ENCODE peak calls at places on chromosomes 5 and 9, in eight cellular contexts. V is A549, O is NB4, N is HCT116, D is WTC11, B is endothelial cell of umbilical vein, W is H1, Q is K562. X is an unnamed sample.

GRCh38 chr5:153775923-153776322 is 262.8 kb downstream of the FAM114A2 start:
- DNase-seq in N (no peak), O (peak; percentile 15), W (no peak), V (no peak), Q (no peak), B (no peak), D (no peak), X (no peak)

GRCh38 chr9:73149371-73150067 is 2.1 kb upstream of the ANXA1 start:
- DNase-seq in Q (peak; percentile 44), N (peak; percentile 69), B (peak; percentile 88), D (no peak), O (peak; percentile 74), W (no peak), V (peak; percentile 57), X (no peak)

GRCh38 chr5:131109540-131110255 is 55.4 kb downstream of the HINT1 start:
- DNase-seq in B (peak; percentile 52), N (peak; percentile 35), O (peak; percentile 52), Q (peak; percentile 18), V (peak; percentile 46), W (no peak), D (no peak), X (peak; percentile 46)

GRCh38 chr9:105415344-105415980 is 32.4 kb upstream of the FSD1L start:
- DNase-seq in Q (peak; percentile 73), V (peak; percentile 59), O (peak; percentile 71), N (peak; percentile 50), W (peak; percentile 83), B (peak; percentile 51), D (peak; percentile 75), X (peak; percentile 72)

GRCh38 chr5:218457-219289 is 553 bp downstream of the SDHA start:
- DNase-seq in D (peak; percentile 42), V (no peak), Q (peak; percentile 66), W (no peak), N (no peak), B (peak; percentile 56), O (peak; percentile 69), X (peak; percentile 54)

GRCh38 chr5:132687995-132688394 is 14.2 kb downstream of the IL4 start:
- DNase-seq in N (no peak), V (no peak), D (no peak), W (no peak), Q (no peak), O (no peak), B (no peak), X (no peak)

GRCh38 chr9:114954986-114955623 is 24.7 kb upstream of the TNFSF8 start:
- DNase-seq in B (no peak), O (peak; percentile 68), W (no peak), Q (no peak), N (no peak), D (no peak), V (no peak), X (no peak)

GRCh38 chr9:128486201-128486600 is 18.3 kb upstream of the GLE1 start:
- DNase-seq in V (no peak), B (no peak), N (no peak), D (no peak), Q (no peak), W (no peak), O (no peak), X (no peak)

DNA sequence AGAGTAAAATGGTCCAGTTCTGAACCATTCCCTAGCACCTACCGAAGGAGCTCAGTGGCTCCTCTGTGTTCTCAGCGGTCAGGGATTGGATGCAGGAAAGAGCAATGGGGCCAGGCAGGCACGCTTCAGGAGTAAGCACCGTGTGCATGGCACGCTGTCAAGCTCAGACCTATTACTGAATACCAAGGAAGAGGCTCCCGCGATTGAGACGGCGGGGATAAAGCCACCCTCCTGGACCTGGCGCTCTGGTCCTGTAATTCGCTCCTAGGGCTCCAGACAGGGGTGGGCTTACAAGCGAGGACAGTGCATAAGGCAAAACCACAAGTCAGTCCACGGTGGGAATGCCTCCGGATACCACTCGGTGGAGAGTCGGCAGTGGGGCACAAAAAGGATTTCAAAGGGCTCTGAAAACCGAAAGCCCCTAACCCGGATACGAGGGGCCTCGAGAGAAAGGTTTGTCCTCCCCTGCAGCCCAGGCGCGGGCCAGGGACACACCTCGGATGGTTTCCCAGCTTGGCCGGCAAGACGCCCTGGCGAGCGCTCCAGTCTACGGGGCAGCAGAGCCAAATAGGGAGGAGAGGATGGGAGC is 981 bp downstream of the OXCT1 start:
- DNase-seq in B (peak; percentile 32), N (no peak), D (peak; percentile 55), W (no peak), O (peak; percentile 8), Q (peak; percentile 29), V (no peak), X (peak; percentile 69)
- TF ChIP-seq MAX in B (no peak), N (no peak), D (no peak), W (peak; percentile 90), O (no peak), Q (peak; percentile 71), V (no peak), X (peak; percentile 61)

DNA sequence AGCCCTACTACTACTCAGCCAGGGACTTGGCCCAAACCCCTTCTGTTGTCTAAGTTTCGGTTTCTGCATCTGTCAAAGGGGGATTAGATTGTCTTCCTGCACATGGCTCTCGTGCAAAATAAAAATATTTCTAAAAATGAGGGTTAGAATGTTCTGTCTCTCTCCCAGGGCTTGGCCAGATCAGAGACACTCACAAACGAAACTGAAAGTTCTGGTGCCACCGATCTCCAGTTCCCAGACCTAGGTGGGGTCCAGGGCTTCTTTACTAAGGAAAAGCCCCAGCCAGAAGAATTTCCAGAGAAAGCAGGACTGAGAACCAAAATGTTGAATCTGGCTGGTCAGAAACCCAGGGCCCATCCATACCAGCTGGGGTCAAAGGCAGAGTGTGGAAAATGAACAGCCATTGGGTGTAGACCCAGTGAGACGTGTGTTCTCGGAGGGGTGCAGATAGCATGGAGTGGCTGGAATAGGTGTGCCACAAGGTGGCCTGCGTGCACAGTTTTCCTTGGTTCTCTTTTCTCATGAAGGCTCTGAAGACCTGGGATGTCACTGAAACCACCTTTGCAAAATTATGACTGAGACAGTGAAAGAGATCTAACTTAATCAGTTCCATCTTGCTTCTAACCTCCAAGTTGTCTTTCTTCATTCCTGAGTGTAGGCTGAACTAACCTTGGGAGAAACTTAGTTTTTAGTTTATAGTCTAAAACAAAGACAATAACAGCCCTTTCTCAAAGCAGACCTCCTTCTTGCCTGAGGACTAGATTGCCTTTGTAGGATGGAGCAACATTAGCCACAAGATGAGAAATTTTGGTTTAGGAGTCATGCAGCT is 2.2 kb upstream of the SLC23A1 start:
- DNase-seq in W (no peak), B (no peak), O (peak; percentile 78), V (no peak), D (no peak), N (no peak), Q (peak; percentile 66), X (no peak)
- TF ChIP-seq MAX in W (no peak), B (no peak), O (no peak), V (no peak), D (no peak), N (no peak), Q (no peak), X (no peak)

DNA sequence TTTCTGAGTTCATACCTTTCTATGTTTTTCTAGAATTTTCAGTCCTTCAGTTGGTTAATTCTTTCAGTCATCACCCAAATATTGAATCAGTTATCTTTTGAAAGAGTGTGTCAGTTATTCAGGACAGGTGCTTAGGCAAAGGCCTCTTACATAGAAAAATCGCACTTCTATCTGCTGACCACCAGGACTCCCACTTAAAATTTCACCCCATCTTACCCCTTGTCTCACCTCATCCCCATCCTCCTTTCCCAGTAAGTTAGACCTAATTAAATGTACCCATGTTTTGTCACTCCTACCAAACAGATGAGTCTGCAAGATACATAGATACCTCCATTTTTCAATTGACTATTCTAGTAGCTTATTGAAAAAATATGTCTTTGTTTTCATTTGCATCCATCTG is 159.9 kb upstream of the PIK3R1 start:
- DNase-seq in O (no peak), Q (no peak), B (no peak), N (no peak), V (no peak), D (no peak), W (no peak), X (no peak)
- TF ChIP-seq MAX in O (no peak), Q (no peak), B (no peak), N (no peak), V (no peak), D (no peak), W (no peak), X (no peak)

GRCh38 chr5:3858524-3858923 is 262.9 kb downstream of the IRX1 start:
- DNase-seq in O (no peak), B (no peak), Q (no peak), V (no peak), N (no peak), D (no peak), W (no peak), X (no peak)
- TF ChIP-seq MAX in O (no peak), B (no peak), Q (no peak), V (no peak), N (no peak), D (no peak), W (no peak), X (no peak)

GRCh38 chr9:125752070-125752628 is 5.0 kb downstream of the PBX3 start:
- DNase-seq in N (no peak), B (no peak), O (no peak), Q (no peak), W (no peak), D (no peak), V (no peak), X (no peak)
- TF ChIP-seq MAX in N (no peak), B (no peak), O (no peak), Q (no peak), W (no peak), D (no peak), V (no peak), X (no peak)

GRCh38 chr5:37553720-37554402 is 174.7 kb downstream of the WDR70 start:
- DNase-seq in Q (no peak), O (no peak), V (no peak), N (no peak), B (peak; percentile 86), W (no peak), D (no peak), X (no peak)

GRCh38 chr5:37557734-37558293 is 178.7 kb downstream of the WDR70 start:
- DNase-seq in N (no peak), Q (no peak), O (no peak), D (no peak), B (no peak), W (no peak), V (no peak), X (no peak)

GRCh38 chr5:37554403-37554739 is 175.3 kb downstream of the WDR70 start:
- DNase-seq in W (no peak), D (no peak), V (no peak), B (no peak), N (no peak), Q (no peak), O (no peak), X (no peak)

GRCh38 chr5:37552770-37553719 is 173.9 kb downstream of the WDR70 start:
- DNase-seq in V (no peak), O (peak; percentile 21), W (no peak), B (peak; percentile 99), Q (peak; percentile 78), D (no peak), N (no peak), X (no peak)

GRCh38 chr5:37554938-37555337 is 175.8 kb downstream of the WDR70 start:
- DNase-seq in V (no peak), Q (peak; percentile 22), N (no peak), D (no peak), W (no peak), B (peak; percentile 22), O (peak; percentile 47), X (peak; percentile 14)
- TF ChIP-seq MAX in V (no peak), Q (no peak), N (no peak), D (no peak), W (no peak), B (no peak), O (no peak), X (no peak)